ENCODE peak calls at places on chromosomes 2 and 18, in seven cellular contexts. J is LoVo, C is heart right ventricle, H is EH, N is Kasumi-1, L is amniotic stem cell, K is cardiac muscle cell. Z is an unnamed sample.

GRCh38 chr2:240109386-240109785 is 26.7 kb downstream of the COPS9 start:
- DNase-seq in J (no peak), C (no peak), H (no peak), N (no peak), L (no peak), K (no peak), Z (no peak)

GRCh38 chr18:45167109-45167551 is 448.1 kb upstream of the SLC14A2 start:
- DNase-seq in J (no peak), C (no peak), H (peak), N (no peak), L (no peak), K (no peak), Z (no peak)

GRCh38 chr2:95278051-95278471 is 3.8 kb downstream of the PROM2 start:
- DNase-seq in J (no peak), C (no peak), H (peak), N (no peak), L (no peak), K (peak), Z (no peak)

GRCh38 chr18:24992491-24992890 is 359.5 kb downstream of the ZNF521 start:
- DNase-seq in J (no peak), C (no peak), H (no peak), N (no peak), L (no peak), K (no peak), Z (no peak)

GRCh38 chr2:7722212-7722910 is 805.1 kb downstream of the RNF144A start:
- DNase-seq in J (no peak), C (no peak), H (no peak), N (no peak), L (no peak), K (no peak), Z (no peak)

GRCh38 chr2:75788154-75788553 is 77.4 kb upstream of the GCFC2 start:
- DNase-seq in J (no peak), C (no peak), H (no peak), N (no peak), L (no peak), K (no peak), Z (no peak)

GRCh38 chr2:46997329-46997728 is 81.7 kb upstream of the MCFD2 start:
- DNase-seq in J (no peak), C (no peak), H (no peak), N (no peak), L (no peak), K (no peak), Z (no peak)

GRCh38 chr2:62415019-62415431 is 91.0 kb downstream of the TMEM17 start:
- DNase-seq in J (no peak), C (no peak), H (no peak), N (peak), L (no peak), K (no peak), Z (no peak)

GRCh38 chr2:96815326-96816126 is 542 bp upstream of the CNNM3 start:
- DNase-seq in J (peak), C (no peak), H (peak), N (peak), L (peak), K (peak), Z (no peak)

GRCh38 chr2:205077159-205077558 is 531.9 kb downstream of the PARD3B start:
- DNase-seq in J (no peak), C (no peak), H (peak), N (no peak), L (no peak), K (no peak), Z (no peak)

GRCh38 chr18:74281011-74281638 is 10.6 kb downstream of the CYB5A start:
- DNase-seq in J (no peak), C (no peak), H (no peak), N (no peak), L (no peak), K (no peak), Z (no peak)

GRCh38 chr2:39512434-39512935 is 75.4 kb upstream of the MAP4K3 start:
- DNase-seq in J (no peak), C (no peak), H (peak), N (no peak), L (no peak), K (no peak), Z (no peak)

GRCh38 chr2:158989165-158989564 is 20.7 kb downstream of the TANC1 start:
- DNase-seq in J (no peak), C (no peak), H (no peak), N (no peak), L (no peak), K (no peak), Z (no peak)

GRCh38 chr2:160700006-160700405 is 206.4 kb upstream of the RBMS1 start:
- DNase-seq in J (no peak), C (no peak), H (peak), N (no peak), L (no peak), K (peak), Z (no peak)

GRCh38 chr2:75574106-75574505 is 13.4 kb upstream of the EVA1A start:
- DNase-seq in J (no peak), C (no peak), H (peak), N (no peak), L (no peak), K (no peak), Z (no peak)

GRCh38 chr2:68971591-68972231 is 2.7 kb upstream of the GKN1 start:
- DNase-seq in J (peak), C (no peak), H (peak), N (no peak), L (peak), K (peak), Z (no peak)

GRCh38 chr2:72139871-72140620 is 7.6 kb downstream of the CYP26B1 start:
- DNase-seq in J (no peak), C (no peak), H (no peak), N (no peak), L (no peak), K (no peak), Z (no peak)

GRCh38 chr18:79058007-79058406 is 11.2 kb upstream of the ATP9B start:
- DNase-seq in J (no peak), C (no peak), H (no peak), N (no peak), L (no peak), K (no peak), Z (no peak)

GRCh38 chr2:113253453-113253852 is 25.3 kb downstream of the PAX8 start:
- DNase-seq in J (no peak), C (no peak), H (peak), N (no peak), L (no peak), K (no peak), Z (no peak)

GRCh38 chr2:8575011-8575750 is 106.7 kb upstream of the ID2 start:
- DNase-seq in J (no peak), C (no peak), H (peak), N (peak), L (no peak), K (no peak), Z (no peak)

GRCh38 chr2:222592176-222592575 is 63.7 kb downstream of the FARSB start:
- DNase-seq in J (no peak), C (no peak), H (no peak), N (no peak), L (no peak), K (peak), Z (no peak)

GRCh38 chr2:192828947-192829346 is 634.2 kb upstream of the TMEFF2 start:
- DNase-seq in J (no peak), C (no peak), H (no peak), N (no peak), L (no peak), K (no peak), Z (no peak)

GRCh38 chr2:81481242-81481993 is 1176.9 kb upstream of the LRRTM1 start:
- DNase-seq in J (no peak), C (no peak), H (no peak), N (no peak), L (no peak), K (peak), Z (no peak)

GRCh38 chr2:70923378-70924015 is 12.2 kb upstream of the ATP6V1B1 start:
- DNase-seq in J (no peak), C (no peak), H (no peak), N (peak), L (no peak), K (no peak), Z (no peak)

GRCh38 chr2:188269004-188269403 is 22.7 kb upstream of the GULP1 start:
- DNase-seq in J (no peak), C (no peak), H (no peak), N (no peak), L (no peak), K (no peak), Z (no peak)

GRCh38 chr2:189168876-189169499 is 10.6 kb downstream of the COL5A2 start:
- DNase-seq in J (no peak), C (no peak), H (no peak), N (no peak), L (no peak), K (no peak), Z (no peak)

GRCh38 chr2:129892360-129892759 is 87.1 kb upstream of the RAB6C start:
- DNase-seq in J (no peak), C (no peak), H (no peak), N (no peak), L (no peak), K (no peak), Z (no peak)

GRCh38 chr2:216989335-216990129 is 129.7 kb upstream of the TNP1 start:
- DNase-seq in J (no peak), C (no peak), H (peak), N (no peak), L (no peak), K (peak), Z (no peak)

GRCh38 chr2:42944744-42945415 is 152.5 kb upstream of the HAAO start:
- DNase-seq in J (no peak), C (no peak), H (peak), N (no peak), L (no peak), K (peak), Z (no peak)

GRCh38 chr2:23207871-23208270 is 177.1 kb upstream of the KLHL29 start:
- DNase-seq in J (no peak), C (no peak), H (no peak), N (no peak), L (no peak), K (no peak), Z (no peak)